ENCODE peak calls at places on chromosomes 12 and 14, in seven cellular contexts. A is testis, J is Panc1, M is pancreas, U is right lobe of liver, L is RWPE1, E is AG04450. S is an unnamed sample.
A peak's percentile ranks its signal among the peaks of the same experiment; 100 is the strongest.

GRCh38 chr12:54853933-54854538 is at the start of gene MUCL1:
- DNase-seq in A (peak; percentile 82), J (peak; percentile 62), M (no peak), U (no peak), L (peak; percentile 74), E (peak; percentile 33), S (peak; percentile 47)

GRCh38 chr12:3289702-3290101 is 201.3 kb upstream of the PRMT8 start:
- DNase-seq in A (no peak), J (no peak), M (no peak), U (no peak), L (no peak), E (no peak), S (no peak)

GRCh38 chr12:53060721-53061276 is 10.9 kb downstream of the TNS2 start:
- DNase-seq in A (peak; percentile 12), J (no peak), M (peak; percentile 82), U (peak; percentile 76), L (no peak), E (no peak), S (peak; percentile 45)

GRCh38 chr12:128338344-128338743 is 71.4 kb downstream of the TMEM132C start:
- DNase-seq in A (peak; percentile 39), J (no peak), M (no peak), U (no peak), L (no peak), E (no peak), S (no peak)

GRCh38 chr12:57522887-57523705 is 472 bp downstream of the MBD6 start:
- DNase-seq in A (peak; percentile 57), J (no peak), M (peak; percentile 68), U (peak; percentile 85), L (no peak), E (no peak), S (peak; percentile 70)

GRCh38 chr14:91078095-91078737 is 17.8 kb upstream of the RPS6KA5 start:
- DNase-seq in A (peak; percentile 39), J (no peak), M (no peak), U (no peak), L (no peak), E (no peak), S (no peak)

GRCh38 chr12:98446716-98447115 is 68.7 kb upstream of the TMPO start:
- DNase-seq in A (no peak), J (no peak), M (no peak), U (no peak), L (no peak), E (no peak), S (no peak)

GRCh38 chr12:25875661-25876060 is 82.8 kb upstream of the RASSF8 start:
- DNase-seq in A (no peak), J (no peak), M (no peak), U (no peak), L (no peak), E (no peak), S (no peak)

GRCh38 chr12:53695148-53696138 is 19.6 kb upstream of the ATP5MC2 start:
- DNase-seq in A (no peak), J (no peak), M (peak; percentile 71), U (no peak), L (peak; percentile 84), E (no peak), S (no peak)

GRCh38 chr14:77314539-77314938 is 6.1 kb downstream of the POMT2 start:
- DNase-seq in A (no peak), J (no peak), M (no peak), U (no peak), L (no peak), E (no peak), S (no peak)

GRCh38 chr12:69821441-69822204 is 3.4 kb upstream of the MYRFL start:
- DNase-seq in A (no peak), J (peak; percentile 17), M (no peak), U (no peak), L (peak; percentile 53), E (peak; percentile 24), S (no peak)

GRCh38 chr14:37590096-37590809 is 4.8 kb downstream of the FOXA1 start:
- DNase-seq in A (no peak), J (no peak), M (no peak), U (no peak), L (no peak), E (no peak), S (no peak)

GRCh38 chr12:122870867-122871664 is 24.9 kb downstream of the VPS37B start:
- DNase-seq in A (peak; percentile 64), J (no peak), M (peak; percentile 60), U (peak; percentile 72), L (no peak), E (no peak), S (no peak)

GRCh38 chr12:11152725-11153124 is 18.3 kb upstream of the SMIM10L1 start:
- DNase-seq in A (no peak), J (no peak), M (no peak), U (no peak), L (no peak), E (no peak), S (no peak)

GRCh38 chr12:1006255-1006654 is 15.2 kb downstream of the ERC1 start:
- DNase-seq in A (no peak), J (no peak), M (no peak), U (no peak), L (no peak), E (no peak), S (no peak)

GRCh38 chr14:78130356-78130755 is 39.8 kb upstream of the NRXN3 start:
- DNase-seq in A (no peak), J (no peak), M (no peak), U (no peak), L (no peak), E (no peak), S (no peak)

GRCh38 chr14:77076118-77076631 is 21.9 kb upstream of the CIPC start:
- DNase-seq in A (peak; percentile 67), J (no peak), M (no peak), U (peak; percentile 83), L (no peak), E (no peak), S (peak; percentile 74)

GRCh38 chr14:69860221-69860620 is 19.0 kb upstream of the SMOC1 start:
- DNase-seq in A (no peak), J (no peak), M (no peak), U (no peak), L (no peak), E (no peak), S (no peak)

GRCh38 chr12:107522692-107523477 is 162.7 kb upstream of the PWP1 start:
- DNase-seq in A (no peak), J (no peak), M (no peak), U (no peak), L (no peak), E (no peak), S (no peak)

GRCh38 chr14:97180304-97181200 is 383.4 kb downstream of the VRK1 start:
- DNase-seq in A (no peak), J (peak; percentile 7), M (no peak), U (no peak), L (peak; percentile 67), E (no peak), S (peak; percentile 77)

GRCh38 chr14:101505216-101505970 is 55.9 kb upstream of the DIO3 start:
- DNase-seq in A (no peak), J (no peak), M (peak; percentile 52), U (peak; percentile 64), L (no peak), E (no peak), S (no peak)

GRCh38 chr14:101501858-101502615 is 59.3 kb upstream of the DIO3 start:
- DNase-seq in A (peak; percentile 4), J (no peak), M (no peak), U (peak; percentile 21), L (no peak), E (no peak), S (no peak)

GRCh38 chr14:101504096-101504948 is 57.0 kb upstream of the DIO3 start:
- DNase-seq in A (peak; percentile 51), J (no peak), M (peak; percentile 41), U (peak; percentile 45), L (no peak), E (no peak), S (peak; percentile 3)

GRCh38 chr14:101502761-101503392 is 58.4 kb upstream of the DIO3 start:
- DNase-seq in A (peak; percentile 10), J (no peak), M (peak; percentile 34), U (peak; percentile 36), L (no peak), E (no peak), S (peak; percentile 9)

GRCh38 chr14:101503431-101504095 is 57.7 kb upstream of the DIO3 start:
- DNase-seq in A (no peak), J (no peak), M (no peak), U (peak; percentile 27), L (no peak), E (no peak), S (no peak)
- H3K27ac ChIP-seq in A (no peak overlapping the region), J (no peak overlapping the region), M (no peak overlapping the region), U (no peak overlapping the region), L (no peak overlapping the region), E (no peak overlapping the region), S (no peak overlapping the region)

DNA sequence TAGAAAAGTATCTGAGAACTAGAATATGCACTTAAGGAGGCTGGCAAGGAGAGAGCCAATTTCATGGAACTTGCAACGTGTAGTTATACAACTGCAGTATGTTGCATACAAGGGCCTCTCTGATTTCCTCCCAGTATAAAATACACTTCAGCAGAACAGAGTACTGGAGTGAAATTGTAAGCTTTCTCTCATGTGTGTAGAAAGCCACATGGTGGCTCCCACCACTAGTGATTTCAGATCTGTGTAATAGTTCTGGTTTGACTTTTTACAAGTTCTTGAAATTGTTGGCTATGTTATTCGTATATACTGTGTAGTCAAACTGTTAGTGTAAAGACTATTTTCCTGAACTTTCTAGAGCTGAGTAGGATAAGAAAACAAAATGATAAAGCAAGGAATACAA is 16.4 kb upstream of the LMO3 start:
- DNase-seq in A (no peak), J (no peak), M (no peak), U (no peak), L (no peak), E (no peak), S (no peak)
- TF ChIP-seq CTCF in A (no peak), J (no peak), M (no peak), U (no peak), L (no peak), E (no peak), S (no peak)

DNA sequence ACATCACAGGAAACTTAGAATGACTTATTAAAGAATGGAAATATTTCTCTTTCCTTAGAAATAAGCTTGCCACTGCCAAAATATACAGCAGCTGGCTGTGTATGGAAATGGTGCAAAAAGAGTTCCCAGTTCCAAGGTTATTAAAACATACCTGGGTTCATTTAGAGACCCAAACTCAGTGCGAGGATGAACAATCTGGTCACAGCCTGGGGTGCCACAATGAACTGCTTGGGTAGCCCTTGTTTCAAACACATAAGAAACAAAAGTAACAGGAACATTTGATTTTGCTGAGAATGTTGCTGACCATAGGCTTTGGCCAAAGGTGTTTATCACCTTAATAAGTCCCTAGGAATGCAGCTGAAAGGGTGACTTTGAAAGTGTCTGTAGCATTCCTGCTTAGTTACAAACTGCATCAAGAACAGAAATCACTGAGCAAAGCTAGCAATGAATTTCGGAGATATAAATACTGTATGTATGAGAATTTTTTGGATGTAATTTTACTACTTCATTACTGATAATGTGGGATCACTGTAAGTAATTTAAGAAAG is 1553.6 kb upstream of the FLRT2 start:
- DNase-seq in A (no peak), J (no peak), M (no peak), U (no peak), L (no peak), E (no peak), S (no peak)
- H3K27ac ChIP-seq in A (no peak overlapping the region), J (no peak overlapping the region), M (peak overlapping the region; percentile 36), U (no peak overlapping the region), L (no peak overlapping the region), E (no peak overlapping the region), S (no peak overlapping the region)

GRCh38 chr14:46651526-46652144 is at the start of gene RPL10L:
- DNase-seq in A (peak; percentile 91), J (no peak), M (no peak), U (peak; percentile 34), L (no peak), E (no peak), S (no peak)
- TF ChIP-seq CTCF in A (peak; percentile 75), J (peak; percentile 22), M (no peak), U (peak; percentile 6), L (no peak), E (no peak), S (no peak)

GRCh38 chr14:64510127-64510808 is 5.7 kb downstream of the ZBTB1 start:
- DNase-seq in A (no peak), J (no peak), M (no peak), U (no peak), L (no peak), E (no peak), S (no peak)
- H3K27ac ChIP-seq in A (no peak overlapping the region), J (peak overlapping the region; percentile 42), M (no peak overlapping the region), U (no peak overlapping the region), L (no peak overlapping the region), E (no peak overlapping the region), S (peak overlapping the region; percentile 39)